ENCODE peak calls at places on chromosomes 3 and 15, in five cellular contexts. E is cardiac muscle cell; V is WERI-Rb-1; F is CD4-positive, CD25-positive, alpha-beta regulatory T cell; N is SK-N-SH. T is an unnamed sample. For H3K9me3, the result is how much of the 10 kb centered on the place peaks cover.

GRCh38 chr3:185825639-185826481 is 1.0 kb upstream of the IGF2BP2 start:
- DNase-seq in E (peak), V (peak), F (peak), N (peak), T (peak)

GRCh38 chr3:118536764-118537163 is 497.9 kb downstream of the IGSF11 start:
- DNase-seq in E (no peak), V (no peak), F (no peak), N (no peak), T (no peak)

GRCh38 chr3:124928333-124929202 is 6.0 kb downstream of the MUC13 start:
- DNase-seq in E (peak), V (peak), F (peak), N (peak), T (peak)

GRCh38 chr3:170907519-170908234 is 760 bp downstream of the EIF5A2 start:
- DNase-seq in E (peak), V (no peak), F (peak), N (no peak), T (no peak)

GRCh38 chr3:9280477-9281219 is 31.2 kb upstream of the SRGAP3 start:
- DNase-seq in E (peak), V (no peak), F (no peak), N (peak), T (no peak)

GRCh38 chr3:120404876-120405275 is 45.9 kb downstream of the FSTL1 start:
- DNase-seq in E (no peak), V (no peak), F (no peak), N (no peak), T (no peak)

GRCh38 chr15:41856262-41856661 is 17.6 kb downstream of the PLA2G4B start:
- DNase-seq in E (no peak), V (no peak), F (no peak), N (no peak), T (no peak)

GRCh38 chr3:30943206-30943605 is 48.7 kb upstream of the GADL1 start:
- DNase-seq in E (no peak), V (no peak), F (no peak), N (no peak), T (no peak)

GRCh38 chr15:96349034-96349932 is 18.8 kb downstream of the NR2F2 start:
- DNase-seq in E (no peak), V (no peak), F (no peak), N (no peak), T (no peak)

GRCh38 chr3:160831411-160831810 is 75.4 kb downstream of the PPM1L start:
- DNase-seq in E (no peak), V (peak), F (no peak), N (no peak), T (no peak)

GRCh38 chr3:118828351-118828750 is 206.3 kb downstream of the IGSF11 start:
- DNase-seq in E (no peak), V (no peak), F (no peak), N (no peak), T (no peak)

GRCh38 chr15:52193791-52194190 is 2.6 kb upstream of the GNB5 start:
- DNase-seq in E (no peak), V (no peak), F (no peak), N (no peak), T (no peak)

GRCh38 chr15:60695713-60696522 is 217.0 kb upstream of the ICE2 start:
- DNase-seq in E (no peak), V (no peak), F (peak), N (no peak), T (no peak)

GRCh38 chr15:79093352-79093935 is 2.9 kb upstream of the RASGRF1 start:
- DNase-seq in E (no peak), V (no peak), F (no peak), N (no peak), T (no peak)

GRCh38 chr3:71521940-71522876 is 61.3 kb downstream of the FOXP1 start:
- DNase-seq in E (peak), V (no peak), F (no peak), N (no peak), T (no peak)

GRCh38 chr15:96358795-96359190 is 28.3 kb downstream of the NR2F2 start:
- DNase-seq in E (no peak), V (no peak), F (no peak), N (peak), T (no peak)

GRCh38 chr3:129587061-129587460 is 19.4 kb downstream of the PLXND1 start:
- DNase-seq in E (no peak), V (no peak), F (no peak), N (no peak), T (no peak)

GRCh38 chr3:42742688-42743087 is 30.4 kb downstream of the CCDC13 start:
- DNase-seq in E (no peak), V (no peak), F (no peak), N (no peak), T (no peak)

GRCh38 chr3:133573054-133573628 is 345 bp upstream of the CDV3 start:
- DNase-seq in E (peak), V (peak), F (peak), N (peak), T (peak)

GRCh38 chr15:70486451-70487379 is 276.6 kb downstream of the UACA start:
- DNase-seq in E (peak), V (no peak), F (no peak), N (no peak), T (no peak)

GRCh38 chr15:99442268-99442897 is 123.4 kb upstream of the MEF2A start:
- DNase-seq in E (peak), V (peak), F (no peak), N (peak), T (no peak)

GRCh38 chr3:52006017-52006819 is 10.5 kb upstream of the RPL29 start:
- DNase-seq in E (no peak), V (no peak), F (no peak), N (peak), T (no peak)

GRCh38 chr15:97504031-97504430 is 456.5 kb upstream of the ARRDC4 start:
- DNase-seq in E (peak), V (no peak), F (no peak), N (no peak), T (no peak)

GRCh38 chr15:38899300-38899699 is 334.7 kb upstream of the RASGRP1 start:
- DNase-seq in E (peak), V (no peak), F (no peak), N (no peak), T (no peak)

GRCh38 chr15:78075490-78076230 is 1.9 kb downstream of the TBC1D2B start:
- DNase-seq in E (peak), V (no peak), F (no peak), N (no peak), T (peak)

GRCh38 chr3:195549931-195550519 is 6.9 kb upstream of the PPP1R2 start:
- DNase-seq in E (peak), V (no peak), F (peak), N (no peak), T (no peak)

GRCh38 chr3:140467104-140467577 is 210.7 kb upstream of the TRIM42 start:
- DNase-seq in E (no peak), V (no peak), F (peak), N (no peak), T (no peak)

GRCh38 chr3:45145681-45146614 is at the start of gene CDCP1:
- DNase-seq in E (no peak), V (peak), F (no peak), N (peak), T (peak)

GRCh38 chr3:43031490-43032216 is 52.5 kb downstream of the GASK1A start:
- DNase-seq in E (no peak), V (no peak), F (no peak), N (no peak), T (no peak)

GRCh38 chr3:7543294-7543693 is 682.4 kb downstream of the GRM7 start:
- DNase-seq in E (peak), V (no peak), F (no peak), N (no peak), T (no peak)

GRCh38 chr15:56794150-56794922 is 61.0 kb upstream of the ZNF280D start:
- DNase-seq in E (peak), V (no peak), F (no peak), N (no peak), T (no peak)

GRCh38 chr15:56794923-56795329 is 61.6 kb upstream of the ZNF280D start:
- DNase-seq in E (peak), V (no peak), F (no peak), N (no peak), T (no peak)

GRCh38 chr15:56797720-56798275 is 64.5 kb upstream of the ZNF280D start:
- DNase-seq in E (no peak), V (no peak), F (no peak), N (no peak), T (no peak)

GRCh38 chr15:56798639-56799038 is 65.3 kb upstream of the ZNF280D start:
- DNase-seq in E (no peak), V (no peak), F (peak), N (no peak), T (no peak)

GRCh38 chr15:56795400-56795983 is 62.2 kb upstream of the ZNF280D start:
- DNase-seq in E (no peak), V (no peak), F (no peak), N (no peak), T (no peak)
- H3K27ac ChIP-seq in E (no peak), V (no peak), F (no peak), N (no peak), T (no peak)

GRCh38 chr3:104578558-104578957 is 788.2 kb upstream of the ALCAM start:
- DNase-seq in E (no peak), V (no peak), F (peak), N (no peak), T (no peak)
- H3K9me3 ChIP-seq in E (under half), V (under half), F (under half), N (under half), T (under half)

GRCh38 chr3:50365842-50366220 is 6.5 kb upstream of the TMEM115 start:
- DNase-seq in E (no peak), V (no peak), F (no peak), N (no peak), T (no peak)

GRCh38 chr3:50364573-50365079 is 5.3 kb upstream of the TMEM115 start:
- DNase-seq in E (no peak), V (no peak), F (no peak), N (no peak), T (peak)

GRCh38 chr3:50369271-50369670 is 9.9 kb upstream of the TMEM115 start:
- DNase-seq in E (no peak), V (no peak), F (no peak), N (no peak), T (no peak)

GRCh38 chr3:50370594-50370993 is 11.3 kb upstream of the TMEM115 start:
- DNase-seq in E (peak), V (peak), F (no peak), N (peak), T (no peak)

DNA sequence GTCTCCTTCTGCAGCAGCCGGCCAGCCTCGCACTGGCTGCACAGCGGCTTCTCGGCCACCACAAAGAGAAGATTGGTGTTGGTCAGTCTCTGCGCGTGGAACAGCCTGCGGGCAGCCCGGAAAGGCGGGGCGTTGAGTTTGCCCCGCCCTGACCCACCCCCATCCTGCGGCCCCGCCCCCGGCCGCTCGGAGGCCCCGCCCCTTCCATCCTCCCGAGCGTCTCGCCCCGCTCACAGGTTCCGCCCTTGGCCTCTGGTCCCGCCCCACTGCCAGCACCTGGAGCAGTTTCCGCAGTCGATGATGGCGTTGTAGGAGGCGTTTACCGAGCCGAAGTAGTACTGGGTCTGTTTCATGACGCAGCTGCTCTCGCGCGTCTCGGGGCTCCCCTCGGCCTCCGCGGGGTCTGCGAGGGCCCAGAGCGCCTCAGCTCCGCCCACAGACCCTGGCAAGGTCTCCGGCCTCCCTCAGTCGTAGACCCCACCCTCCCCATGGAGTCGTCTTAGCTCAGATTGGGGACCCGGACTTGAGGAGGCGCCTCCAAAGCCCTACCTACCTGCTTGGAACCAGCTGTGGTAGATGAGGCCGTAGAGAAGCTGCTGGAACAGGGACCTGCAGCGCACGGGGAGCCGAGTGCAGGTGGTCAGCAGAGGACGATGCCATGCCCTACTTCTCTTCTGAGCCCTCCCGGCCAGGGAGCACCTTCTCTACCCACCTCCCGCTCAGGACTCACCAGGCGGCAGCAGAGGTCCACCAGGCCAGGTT is 5.9 kb upstream of the TMEM115 start:
- DNase-seq in E (peak), V (no peak), F (peak), N (peak), T (peak)
- H3K27ac ChIP-seq in E (no peak), V (no peak), F (peak), N (no peak), T (peak)

DNA sequence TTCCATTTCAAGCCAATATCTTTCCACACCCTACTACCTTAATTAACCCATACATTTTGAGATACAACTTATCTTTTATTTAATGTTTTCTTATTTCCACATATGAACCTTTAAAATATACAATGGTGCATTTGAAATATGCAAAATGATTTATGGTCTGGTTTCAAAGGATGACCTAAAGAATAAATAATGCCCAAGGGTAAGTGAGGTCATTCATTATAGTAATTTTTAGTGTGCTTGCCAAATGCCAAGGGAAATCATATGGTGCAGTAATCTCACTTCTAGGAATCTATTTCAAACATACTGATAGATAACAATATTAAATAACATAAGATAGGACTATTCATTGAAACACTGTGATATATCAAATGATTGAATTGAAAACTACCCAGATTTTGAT is 1055.4 kb downstream of the AGBL1 start:
- DNase-seq in E (no peak), V (no peak), F (no peak), N (no peak), T (no peak)
- H3K9me3 ChIP-seq in E (under half), V (under half), F (under half), N (under half), T (under half)

GRCh38 chr3:136946978-136947377 is 10.8 kb upstream of the IL20RB start:
- DNase-seq in E (no peak), V (no peak), F (no peak), N (no peak), T (no peak)
- H3K27ac ChIP-seq in E (no peak), V (no peak), F (no peak), N (no peak), T (no peak)

GRCh38 chr15:25172691-25173090 is 217.9 kb downstream of the SNRPN start:
- DNase-seq in E (no peak), V (no peak), F (no peak), N (no peak), T (no peak)

GRCh38 chr15:25170781-25171110 is 216.0 kb downstream of the SNRPN start:
- DNase-seq in E (no peak), V (no peak), F (no peak), N (no peak), T (peak)

GRCh38 chr15:25173241-25174028 is 218.6 kb downstream of the SNRPN start:
- DNase-seq in E (no peak), V (no peak), F (no peak), N (no peak), T (peak)

GRCh38 chr15:25171111-25171811 is 216.5 kb downstream of the SNRPN start:
- DNase-seq in E (no peak), V (peak), F (no peak), N (no peak), T (peak)

GRCh38 chr15:25171856-25172687 is 217.3 kb downstream of the SNRPN start:
- DNase-seq in E (no peak), V (peak), F (no peak), N (no peak), T (peak)
- H3K9me3 ChIP-seq in E (under half), V (under half), F (under half), N (under half), T (under half)

GRCh38 chr3:134923286-134923685 is 128.2 kb downstream of the EPHB1 start:
- DNase-seq in E (no peak), V (no peak), F (no peak), N (no peak), T (no peak)
- H3K27ac ChIP-seq in E (no peak), V (no peak), F (no peak), N (no peak), T (no peak)

GRCh38 chr3:89107461-89108035 is at the start of gene EPHA3:
- DNase-seq in E (peak), V (peak), F (peak), N (peak), T (peak)
- H3K9me3 ChIP-seq in E (under half), V (under half), F (under half), N (under half), T (under half)

GRCh38 chr3:112647122-112647521 is 6.2 kb upstream of the CCDC80 start:
- DNase-seq in E (peak), V (no peak), F (no peak), N (no peak), T (no peak)

GRCh38 chr3:112651076-112651475 is 10.1 kb upstream of the CCDC80 start:
- DNase-seq in E (no peak), V (no peak), F (no peak), N (no peak), T (no peak)

GRCh38 chr3:112650472-112650871 is 9.5 kb upstream of the CCDC80 start:
- DNase-seq in E (peak), V (no peak), F (no peak), N (no peak), T (no peak)

GRCh38 chr3:112651516-112651915 is 10.6 kb upstream of the CCDC80 start:
- DNase-seq in E (peak), V (no peak), F (no peak), N (no peak), T (no peak)

GRCh38 chr3:112649478-112649735 is 8.5 kb upstream of the CCDC80 start:
- DNase-seq in E (peak), V (no peak), F (no peak), N (no peak), T (no peak)
- H3K27ac ChIP-seq in E (no peak), V (no peak), F (no peak), N (peak), T (no peak)

T was measured in pancreas.